ENCODE peak calls at places on chromosome 6, in seven cellular contexts. One of them, this sample, is unnamed.

GRCh38 chr6:71822626-71823025 is 63.7 kb upstream of the RIMS1 start:
- DNase-seq in NCI-H2171: no peak
- DNase-seq in Right ventricle myocardium superior: no peak
- DNase-seq in fibroblast of the aortic adventitia: no peak
- DNase-seq in mesendoderm: no peak
- DNase-seq in epithelial cell of prostate: no peak
- DNase-seq in mammary epithelial cell: no peak
- DNase-seq in this sample: no peak

GRCh38 chr6:53794073-53794719 is 609 bp upstream of the LRRC1 start:
- DNase-seq in epithelial cell of prostate: no peak
- DNase-seq in fibroblast of the aortic adventitia: peak
- DNase-seq in mammary epithelial cell: peak
- DNase-seq in mesendoderm: peak
- DNase-seq in NCI-H2171: peak
- DNase-seq in Right ventricle myocardium superior: peak
- DNase-seq in this sample: peak

GRCh38 chr6:12000174-12000573 is 11.9 kb upstream of the HIVEP1 start:
- DNase-seq in mammary epithelial cell: no peak
- DNase-seq in Right ventricle myocardium superior: no peak
- DNase-seq in NCI-H2171: no peak
- DNase-seq in fibroblast of the aortic adventitia: no peak
- DNase-seq in mesendoderm: no peak
- DNase-seq in epithelial cell of prostate: no peak
- DNase-seq in this sample: no peak

GRCh38 chr6:170108456-170108855 is 182.4 kb downstream of the DLL1 start:
- DNase-seq in epithelial cell of prostate: no peak
- DNase-seq in Right ventricle myocardium superior: no peak
- DNase-seq in NCI-H2171: no peak
- DNase-seq in fibroblast of the aortic adventitia: no peak
- DNase-seq in mesendoderm: no peak
- DNase-seq in mammary epithelial cell: no peak
- DNase-seq in this sample: no peak

GRCh38 chr6:118551063-118551672 is 3.1 kb downstream of the PLN start:
- DNase-seq in NCI-H2171: peak
- DNase-seq in mammary epithelial cell: peak
- DNase-seq in fibroblast of the aortic adventitia: peak
- DNase-seq in Right ventricle myocardium superior: no peak
- DNase-seq in mesendoderm: peak
- DNase-seq in epithelial cell of prostate: no peak
- DNase-seq in this sample: peak

GRCh38 chr6:139706949-139707348 is 332.5 kb upstream of the CITED2 start:
- DNase-seq in Right ventricle myocardium superior: no peak
- DNase-seq in mammary epithelial cell: no peak
- DNase-seq in mesendoderm: no peak
- DNase-seq in epithelial cell of prostate: no peak
- DNase-seq in NCI-H2171: no peak
- DNase-seq in fibroblast of the aortic adventitia: no peak
- DNase-seq in this sample: no peak

GRCh38 chr6:10640402-10640801 is 54.0 kb downstream of the C6orf52 start:
- DNase-seq in NCI-H2171: no peak
- DNase-seq in fibroblast of the aortic adventitia: no peak
- DNase-seq in mammary epithelial cell: no peak
- DNase-seq in mesendoderm: no peak
- DNase-seq in epithelial cell of prostate: no peak
- DNase-seq in Right ventricle myocardium superior: no peak
- DNase-seq in this sample: no peak

GRCh38 chr6:53315086-53315724 is 33.5 kb downstream of the ELOVL5 start:
- DNase-seq in mesendoderm: no peak
- DNase-seq in NCI-H2171: no peak
- DNase-seq in fibroblast of the aortic adventitia: no peak
- DNase-seq in mammary epithelial cell: no peak
- DNase-seq in epithelial cell of prostate: no peak
- DNase-seq in Right ventricle myocardium superior: no peak
- DNase-seq in this sample: no peak

GRCh38 chr6:133817460-133818047 is 71.4 kb upstream of the TCF21 start:
- DNase-seq in NCI-H2171: no peak
- DNase-seq in Right ventricle myocardium superior: peak
- DNase-seq in mammary epithelial cell: no peak
- DNase-seq in fibroblast of the aortic adventitia: no peak
- DNase-seq in epithelial cell of prostate: no peak
- DNase-seq in mesendoderm: peak
- DNase-seq in this sample: peak

GRCh38 chr6:11094411-11094851 is 797 bp downstream of the SMIM13 start:
- DNase-seq in epithelial cell of prostate: no peak
- DNase-seq in mesendoderm: peak
- DNase-seq in fibroblast of the aortic adventitia: peak
- DNase-seq in Right ventricle myocardium superior: peak
- DNase-seq in NCI-H2171: peak
- DNase-seq in mammary epithelial cell: peak
- DNase-seq in this sample: peak

GRCh38 chr6:20652276-20652675 is 118.0 kb downstream of the CDKAL1 start:
- DNase-seq in fibroblast of the aortic adventitia: no peak
- DNase-seq in mesendoderm: no peak
- DNase-seq in mammary epithelial cell: no peak
- DNase-seq in epithelial cell of prostate: no peak
- DNase-seq in NCI-H2171: no peak
- DNase-seq in Right ventricle myocardium superior: no peak
- DNase-seq in this sample: no peak

GRCh38 chr6:47156196-47156595 is 114.1 kb upstream of the ADGRF1 start:
- DNase-seq in Right ventricle myocardium superior: no peak
- DNase-seq in mesendoderm: no peak
- DNase-seq in mammary epithelial cell: no peak
- DNase-seq in NCI-H2171: no peak
- DNase-seq in fibroblast of the aortic adventitia: no peak
- DNase-seq in epithelial cell of prostate: no peak
- DNase-seq in this sample: no peak

GRCh38 chr6:18562726-18563125 is 175.6 kb downstream of the RNF144B start:
- DNase-seq in mammary epithelial cell: no peak
- DNase-seq in Right ventricle myocardium superior: no peak
- DNase-seq in epithelial cell of prostate: no peak
- DNase-seq in mesendoderm: no peak
- DNase-seq in NCI-H2171: no peak
- DNase-seq in fibroblast of the aortic adventitia: no peak
- DNase-seq in this sample: no peak

GRCh38 chr6:36071281-36071680 is 43.7 kb downstream of the MAPK14 start:
- DNase-seq in mesendoderm: no peak
- DNase-seq in NCI-H2171: no peak
- DNase-seq in epithelial cell of prostate: no peak
- DNase-seq in fibroblast of the aortic adventitia: no peak
- DNase-seq in mammary epithelial cell: no peak
- DNase-seq in Right ventricle myocardium superior: no peak
- DNase-seq in this sample: no peak

GRCh38 chr6:125835221-125835744 is 44.5 kb downstream of the NCOA7 start:
- DNase-seq in Right ventricle myocardium superior: no peak
- DNase-seq in mesendoderm: peak
- DNase-seq in NCI-H2171: no peak
- DNase-seq in mammary epithelial cell: no peak
- DNase-seq in epithelial cell of prostate: no peak
- DNase-seq in fibroblast of the aortic adventitia: peak
- DNase-seq in this sample: no peak

GRCh38 chr6:44221291-44221960 is 2.0 kb upstream of the SLC29A1 start:
- DNase-seq in fibroblast of the aortic adventitia: peak
- DNase-seq in epithelial cell of prostate: no peak
- DNase-seq in Right ventricle myocardium superior: peak
- DNase-seq in mammary epithelial cell: peak
- DNase-seq in NCI-H2171: peak
- DNase-seq in mesendoderm: peak
- DNase-seq in this sample: peak

GRCh38 chr6:166656269-166657206 is 29.5 kb upstream of the RPS6KA2 start:
- DNase-seq in mesendoderm: no peak
- DNase-seq in Right ventricle myocardium superior: no peak
- DNase-seq in fibroblast of the aortic adventitia: no peak
- DNase-seq in epithelial cell of prostate: no peak
- DNase-seq in mammary epithelial cell: no peak
- DNase-seq in NCI-H2171: peak
- DNase-seq in this sample: no peak

GRCh38 chr6:169663468-169663867 is 38.4 kb downstream of the WDR27 start:
- DNase-seq in Right ventricle myocardium superior: no peak
- DNase-seq in epithelial cell of prostate: no peak
- DNase-seq in mesendoderm: no peak
- DNase-seq in fibroblast of the aortic adventitia: no peak
- DNase-seq in mammary epithelial cell: no peak
- DNase-seq in NCI-H2171: no peak
- DNase-seq in this sample: no peak

GRCh38 chr6:45637611-45638257 is 260.0 kb upstream of the SUPT3H start:
- DNase-seq in mammary epithelial cell: no peak
- DNase-seq in epithelial cell of prostate: no peak
- DNase-seq in mesendoderm: no peak
- DNase-seq in fibroblast of the aortic adventitia: no peak
- DNase-seq in Right ventricle myocardium superior: no peak
- DNase-seq in NCI-H2171: peak
- DNase-seq in this sample: no peak

GRCh38 chr6:120786682-120787081 is 547.6 kb downstream of the TBC1D32 start:
- DNase-seq in epithelial cell of prostate: no peak
- DNase-seq in NCI-H2171: no peak
- DNase-seq in fibroblast of the aortic adventitia: no peak
- DNase-seq in mesendoderm: no peak
- DNase-seq in Right ventricle myocardium superior: no peak
- DNase-seq in mammary epithelial cell: no peak
- DNase-seq in this sample: no peak

GRCh38 chr6:36793913-36794703 is 45.1 kb downstream of the CPNE5 start:
- DNase-seq in Right ventricle myocardium superior: no peak
- DNase-seq in fibroblast of the aortic adventitia: no peak
- DNase-seq in NCI-H2171: no peak
- DNase-seq in mammary epithelial cell: no peak
- DNase-seq in epithelial cell of prostate: no peak
- DNase-seq in mesendoderm: no peak
- DNase-seq in this sample: no peak

GRCh38 chr6:155079985-155080452 is 84.9 kb downstream of the TIAM2 start:
- DNase-seq in Right ventricle myocardium superior: no peak
- DNase-seq in mammary epithelial cell: no peak
- DNase-seq in mesendoderm: no peak
- DNase-seq in NCI-H2171: no peak
- DNase-seq in fibroblast of the aortic adventitia: no peak
- DNase-seq in epithelial cell of prostate: no peak
- DNase-seq in this sample: no peak

GRCh38 chr6:2734517-2735076 is 16.1 kb downstream of the MYLK4 start:
- DNase-seq in Right ventricle myocardium superior: no peak
- DNase-seq in NCI-H2171: no peak
- DNase-seq in fibroblast of the aortic adventitia: peak
- DNase-seq in mammary epithelial cell: no peak
- DNase-seq in epithelial cell of prostate: no peak
- DNase-seq in mesendoderm: peak
- DNase-seq in this sample: no peak

GRCh38 chr6:167005350-167006159 is 6.4 kb downstream of the CEP43 start:
- DNase-seq in mesendoderm: no peak
- DNase-seq in Right ventricle myocardium superior: peak
- DNase-seq in epithelial cell of prostate: no peak
- DNase-seq in NCI-H2171: no peak
- DNase-seq in fibroblast of the aortic adventitia: peak
- DNase-seq in mammary epithelial cell: no peak
- DNase-seq in this sample: peak

GRCh38 chr6:134534708-134535149 is 216.8 kb upstream of the SGK1 start:
- DNase-seq in epithelial cell of prostate: peak
- DNase-seq in Right ventricle myocardium superior: no peak
- DNase-seq in NCI-H2171: no peak
- DNase-seq in mammary epithelial cell: peak
- DNase-seq in mesendoderm: no peak
- DNase-seq in fibroblast of the aortic adventitia: peak
- DNase-seq in this sample: no peak

GRCh38 chr6:1724616-1725015 is 114.9 kb downstream of the FOXC1 start:
- DNase-seq in NCI-H2171: no peak
- DNase-seq in mammary epithelial cell: peak
- DNase-seq in mesendoderm: peak
- DNase-seq in epithelial cell of prostate: peak
- DNase-seq in Right ventricle myocardium superior: peak
- DNase-seq in fibroblast of the aortic adventitia: no peak
- DNase-seq in this sample: peak

GRCh38 chr6:43977404-43978111 is 149.7 kb downstream of the MRPL14 start:
- DNase-seq in epithelial cell of prostate: no peak
- DNase-seq in Right ventricle myocardium superior: no peak
- DNase-seq in fibroblast of the aortic adventitia: no peak
- DNase-seq in mammary epithelial cell: no peak
- DNase-seq in mesendoderm: no peak
- DNase-seq in NCI-H2171: no peak
- DNase-seq in this sample: no peak

GRCh38 chr6:29632789-29633531 is at the start of gene GABBR1:
- DNase-seq in mesendoderm: peak
- DNase-seq in epithelial cell of prostate: no peak
- DNase-seq in fibroblast of the aortic adventitia: peak
- DNase-seq in Right ventricle myocardium superior: peak
- DNase-seq in NCI-H2171: peak
- DNase-seq in mammary epithelial cell: peak
- DNase-seq in this sample: peak

GRCh38 chr6:36984581-36985383 is 1.2 kb downstream of the MTCH1 start:
- DNase-seq in epithelial cell of prostate: no peak
- DNase-seq in fibroblast of the aortic adventitia: peak
- DNase-seq in NCI-H2171: no peak
- DNase-seq in Right ventricle myocardium superior: peak
- DNase-seq in mesendoderm: peak
- DNase-seq in mammary epithelial cell: peak
- DNase-seq in this sample: peak

GRCh38 chr6:8074213-8074612 is 10.0 kb upstream of the BLOC1S5 start:
- DNase-seq in Right ventricle myocardium superior: no peak
- DNase-seq in NCI-H2171: no peak
- DNase-seq in mesendoderm: no peak
- DNase-seq in epithelial cell of prostate: no peak
- DNase-seq in mammary epithelial cell: no peak
- DNase-seq in fibroblast of the aortic adventitia: peak
- DNase-seq in this sample: no peak

GRCh38 chr6:21922086-21922485 is 328.5 kb downstream of the SOX4 start:
- DNase-seq in mesendoderm: peak
- DNase-seq in epithelial cell of prostate: no peak
- DNase-seq in mammary epithelial cell: no peak
- DNase-seq in Right ventricle myocardium superior: no peak
- DNase-seq in NCI-H2171: no peak
- DNase-seq in fibroblast of the aortic adventitia: no peak
- DNase-seq in this sample: no peak

GRCh38 chr6:108020438-108021116 is 54.0 kb downstream of the OSTM1 start:
- DNase-seq in Right ventricle myocardium superior: no peak
- DNase-seq in NCI-H2171: no peak
- DNase-seq in mesendoderm: no peak
- DNase-seq in mammary epithelial cell: no peak
- DNase-seq in fibroblast of the aortic adventitia: no peak
- DNase-seq in epithelial cell of prostate: no peak
- DNase-seq in this sample: no peak

GRCh38 chr6:132413501-132413805 is 12.2 kb upstream of the MOXD1 start:
- DNase-seq in mesendoderm: no peak
- DNase-seq in epithelial cell of prostate: no peak
- DNase-seq in mammary epithelial cell: no peak
- DNase-seq in Right ventricle myocardium superior: no peak
- DNase-seq in NCI-H2171: no peak
- DNase-seq in fibroblast of the aortic adventitia: no peak
- DNase-seq in this sample: no peak

This sample was measured in SJCRH30.